ENCODE peak calls at places on chromosome 19, in five cellular contexts. One of them, this sample, is unnamed.

GRCh38 chr19:33302974-33303790 is 848 bp upstream of the CEBPA start:
- DNase-seq in hypothalamus: peak
- DNase-seq in CD4-positive, CD25-positive, alpha-beta regulatory T cell: no peak
- DNase-seq in stomach: peak
- DNase-seq in T-cell: no peak
- DNase-seq in this sample: no peak

GRCh38 chr19:47595937-47596336 is 13.0 kb upstream of the BICRA start:
- DNase-seq in CD4-positive, CD25-positive, alpha-beta regulatory T cell: no peak
- DNase-seq in T-cell: no peak
- DNase-seq in hypothalamus: no peak
- DNase-seq in stomach: no peak
- DNase-seq in this sample: no peak

GRCh38 chr19:12364391-12365093 is 941 bp downstream of the ZNF442 start:
- DNase-seq in CD4-positive, CD25-positive, alpha-beta regulatory T cell: no peak
- DNase-seq in T-cell: peak
- DNase-seq in hypothalamus: peak
- DNase-seq in stomach: no peak
- DNase-seq in this sample: peak

GRCh38 chr19:16893686-16893990 is 4.8 kb downstream of the F2RL3 start:
- DNase-seq in T-cell: no peak
- DNase-seq in CD4-positive, CD25-positive, alpha-beta regulatory T cell: peak
- DNase-seq in hypothalamus: no peak
- DNase-seq in stomach: no peak
- DNase-seq in this sample: no peak

GRCh38 chr19:46722421-46723022 is 5.6 kb upstream of the PRKD2 start:
- DNase-seq in hypothalamus: no peak
- DNase-seq in stomach: no peak
- DNase-seq in T-cell: no peak
- DNase-seq in CD4-positive, CD25-positive, alpha-beta regulatory T cell: no peak
- DNase-seq in this sample: no peak

GRCh38 chr19:47481460-47482052 is 2.5 kb downstream of the KPTN start:
- DNase-seq in hypothalamus: no peak
- DNase-seq in CD4-positive, CD25-positive, alpha-beta regulatory T cell: no peak
- DNase-seq in stomach: no peak
- DNase-seq in T-cell: no peak
- DNase-seq in this sample: no peak

GRCh38 chr19:46198756-46199155 is 30.8 kb upstream of the IGFL1 start:
- DNase-seq in T-cell: no peak
- DNase-seq in CD4-positive, CD25-positive, alpha-beta regulatory T cell: no peak
- DNase-seq in hypothalamus: no peak
- DNase-seq in stomach: no peak
- DNase-seq in this sample: no peak

GRCh38 chr19:13097331-13098258 is 5.1 kb downstream of the LYL1 start:
- DNase-seq in T-cell: peak
- DNase-seq in stomach: no peak
- DNase-seq in hypothalamus: no peak
- DNase-seq in CD4-positive, CD25-positive, alpha-beta regulatory T cell: no peak
- DNase-seq in this sample: no peak

GRCh38 chr19:15379996-15380647 is 535 bp upstream of the AKAP8 start:
- DNase-seq in stomach: peak
- DNase-seq in T-cell: no peak
- DNase-seq in hypothalamus: no peak
- DNase-seq in CD4-positive, CD25-positive, alpha-beta regulatory T cell: peak
- DNase-seq in this sample: peak

GRCh38 chr19:5969476-5969875 is 8.5 kb downstream of the RANBP3 start:
- DNase-seq in stomach: no peak
- DNase-seq in CD4-positive, CD25-positive, alpha-beta regulatory T cell: no peak
- DNase-seq in hypothalamus: no peak
- DNase-seq in T-cell: no peak
- DNase-seq in this sample: no peak

GRCh38 chr19:43768273-43769050 is 12.3 kb downstream of the KCNN4 start:
- DNase-seq in CD4-positive, CD25-positive, alpha-beta regulatory T cell: no peak
- DNase-seq in stomach: peak
- DNase-seq in hypothalamus: no peak
- DNase-seq in T-cell: no peak
- DNase-seq in this sample: no peak

GRCh38 chr19:21451187-21451586 is 54.2 kb upstream of the ZNF429 start:
- DNase-seq in CD4-positive, CD25-positive, alpha-beta regulatory T cell: no peak
- DNase-seq in stomach: no peak
- DNase-seq in hypothalamus: no peak
- DNase-seq in T-cell: no peak
- DNase-seq in this sample: no peak

GRCh38 chr19:2552859-2553258 is 76.9 kb downstream of the GADD45B start:
- DNase-seq in stomach: no peak
- DNase-seq in hypothalamus: no peak
- DNase-seq in T-cell: peak
- DNase-seq in CD4-positive, CD25-positive, alpha-beta regulatory T cell: peak
- DNase-seq in this sample: no peak

GRCh38 chr19:55766466-55766865 is 2.5 kb upstream of the RFPL4AL1 start:
- DNase-seq in hypothalamus: no peak
- DNase-seq in CD4-positive, CD25-positive, alpha-beta regulatory T cell: no peak
- DNase-seq in T-cell: no peak
- DNase-seq in stomach: no peak
- DNase-seq in this sample: peak

GRCh38 chr19:37511821-37512220 is 5.1 kb downstream of the ZNF793 start:
- DNase-seq in CD4-positive, CD25-positive, alpha-beta regulatory T cell: no peak
- DNase-seq in stomach: no peak
- DNase-seq in T-cell: no peak
- DNase-seq in hypothalamus: no peak
- DNase-seq in this sample: no peak

GRCh38 chr19:6723108-6723618 is 2.7 kb upstream of the C3 start:
- DNase-seq in hypothalamus: no peak
- DNase-seq in stomach: no peak
- DNase-seq in T-cell: no peak
- DNase-seq in CD4-positive, CD25-positive, alpha-beta regulatory T cell: no peak
- DNase-seq in this sample: peak

GRCh38 chr19:49355890-49356289 is 6.3 kb downstream of the TEAD2 start:
- DNase-seq in CD4-positive, CD25-positive, alpha-beta regulatory T cell: no peak
- DNase-seq in T-cell: no peak
- DNase-seq in hypothalamus: no peak
- DNase-seq in stomach: no peak
- DNase-seq in this sample: no peak

GRCh38 chr19:50171752-50172151 is 8.7 kb upstream of the IZUMO2 start:
- DNase-seq in T-cell: no peak
- DNase-seq in hypothalamus: no peak
- DNase-seq in CD4-positive, CD25-positive, alpha-beta regulatory T cell: no peak
- DNase-seq in stomach: no peak
- DNase-seq in this sample: no peak

GRCh38 chr19:45469132-45469834 is 1.5 kb downstream of the FOSB start:
- DNase-seq in T-cell: peak
- DNase-seq in hypothalamus: peak
- DNase-seq in CD4-positive, CD25-positive, alpha-beta regulatory T cell: peak
- DNase-seq in stomach: peak
- DNase-seq in this sample: peak

GRCh38 chr19:13872695-13873389 is 4.1 kb upstream of the NANOS3 start:
- DNase-seq in CD4-positive, CD25-positive, alpha-beta regulatory T cell: no peak
- DNase-seq in hypothalamus: no peak
- DNase-seq in T-cell: peak
- DNase-seq in stomach: no peak
- DNase-seq in this sample: no peak

GRCh38 chr19:40626918-40627317 is 25.7 kb downstream of the LTBP4 start:
- DNase-seq in T-cell: no peak
- DNase-seq in CD4-positive, CD25-positive, alpha-beta regulatory T cell: no peak
- DNase-seq in stomach: no peak
- DNase-seq in hypothalamus: no peak
- DNase-seq in this sample: no peak

GRCh38 chr19:51375504-51376221 is 3.2 kb upstream of the NKG7 start:
- DNase-seq in stomach: no peak
- DNase-seq in hypothalamus: no peak
- DNase-seq in CD4-positive, CD25-positive, alpha-beta regulatory T cell: peak
- DNase-seq in T-cell: no peak
- DNase-seq in this sample: no peak

GRCh38 chr19:54439174-54439851 is 9.7 kb upstream of the LENG8 start:
- DNase-seq in stomach: peak
- DNase-seq in CD4-positive, CD25-positive, alpha-beta regulatory T cell: peak
- DNase-seq in T-cell: no peak
- DNase-seq in hypothalamus: peak
- DNase-seq in this sample: peak

GRCh38 chr19:11539495-11540365 is 1.1 kb downstream of the CNN1 start:
- DNase-seq in stomach: no peak
- DNase-seq in T-cell: no peak
- DNase-seq in hypothalamus: no peak
- DNase-seq in CD4-positive, CD25-positive, alpha-beta regulatory T cell: no peak
- DNase-seq in this sample: no peak

GRCh38 chr19:19064811-19065745 is 1.3 kb downstream of the SLC25A42 start:
- DNase-seq in T-cell: peak
- DNase-seq in hypothalamus: no peak
- DNase-seq in stomach: no peak
- DNase-seq in CD4-positive, CD25-positive, alpha-beta regulatory T cell: peak
- DNase-seq in this sample: no peak

GRCh38 chr19:58546131-58546530 is 2.3 kb downstream of the TRIM28 start:
- DNase-seq in T-cell: no peak
- DNase-seq in stomach: no peak
- DNase-seq in CD4-positive, CD25-positive, alpha-beta regulatory T cell: no peak
- DNase-seq in hypothalamus: no peak
- DNase-seq in this sample: no peak

GRCh38 chr19:31821346-31821745 is 472.1 kb upstream of the TSHZ3 start:
- DNase-seq in CD4-positive, CD25-positive, alpha-beta regulatory T cell: no peak
- DNase-seq in T-cell: no peak
- DNase-seq in hypothalamus: no peak
- DNase-seq in stomach: no peak
- DNase-seq in this sample: no peak

GRCh38 chr19:46515290-46515609 is 19.6 kb upstream of the PNMA8B start:
- DNase-seq in CD4-positive, CD25-positive, alpha-beta regulatory T cell: no peak
- DNase-seq in stomach: no peak
- DNase-seq in T-cell: no peak
- DNase-seq in hypothalamus: no peak
- DNase-seq in this sample: no peak

GRCh38 chr19:12639901-12640613 is 26.5 kb downstream of the MAN2B1 start:
- DNase-seq in hypothalamus: peak
- DNase-seq in T-cell: peak
- DNase-seq in CD4-positive, CD25-positive, alpha-beta regulatory T cell: peak
- DNase-seq in stomach: peak
- DNase-seq in this sample: peak

GRCh38 chr19:49117677-49118564 is 1.0 kb downstream of the C19orf73 start:
- DNase-seq in stomach: no peak
- DNase-seq in T-cell: no peak
- DNase-seq in CD4-positive, CD25-positive, alpha-beta regulatory T cell: no peak
- DNase-seq in hypothalamus: no peak
- DNase-seq in this sample: no peak

GRCh38 chr19:30105723-30106122 is 163.7 kb downstream of the URI1 start:
- DNase-seq in CD4-positive, CD25-positive, alpha-beta regulatory T cell: no peak
- DNase-seq in hypothalamus: no peak
- DNase-seq in stomach: no peak
- DNase-seq in T-cell: no peak
- DNase-seq in this sample: no peak

GRCh38 chr19:42175952-42176648 is 41.4 kb downstream of the DEDD2 start:
- DNase-seq in CD4-positive, CD25-positive, alpha-beta regulatory T cell: peak
- DNase-seq in stomach: no peak
- DNase-seq in T-cell: no peak
- DNase-seq in hypothalamus: no peak
- DNase-seq in this sample: peak

GRCh38 chr19:36257512-36257876 is 42.6 kb downstream of the ZNF146 start:
- DNase-seq in hypothalamus: peak
- DNase-seq in T-cell: no peak
- DNase-seq in CD4-positive, CD25-positive, alpha-beta regulatory T cell: no peak
- DNase-seq in stomach: no peak
- DNase-seq in this sample: peak

GRCh38 chr19:41219924-41220567 is 1.0 kb downstream of the AXL start:
- DNase-seq in T-cell: no peak
- DNase-seq in stomach: no peak
- DNase-seq in CD4-positive, CD25-positive, alpha-beta regulatory T cell: no peak
- DNase-seq in hypothalamus: no peak
- DNase-seq in this sample: no peak

This sample was measured in head of caudate nucleus.